ENCODE peak calls at places on chromosomes 11 and 22, in ten cellular contexts. L is erythroblast; S is M059J; N is neural progenitor cell; J is NCI-H1417; W is HT1080; Q is activated CD8-positive, alpha-beta memory T cell treated with anti-CD3 and anti-CD28 coated beads, Interleukin-2, amount 50 U/mL, for 48 hours; X is endothelial cell; R is uterus; B is NCI-H510A treated with DMSO at 0.1 percent for 48 hours. M is an unnamed sample.
A peak's percentile ranks its signal among the peaks of the same experiment; 100 is the strongest.

GRCh38 chr22:31346255-31346732 is at the start of gene PATZ1:
- DNase-seq in L (peak; percentile 87), S (peak; percentile 76), N (no peak), J (peak; percentile 54), W (peak; percentile 65), Q (no peak), X (peak; percentile 73), R (peak; percentile 85), B (peak; percentile 55), M (peak; percentile 68)

GRCh38 chr11:93221539-93221938 is 23.7 kb upstream of the SLC36A4 start:
- DNase-seq in L (no peak), S (no peak), N (no peak), J (peak; percentile 88), W (no peak), Q (no peak), X (no peak), R (no peak), B (peak; percentile 84), M (no peak)

GRCh38 chr22:47033648-47034000 is 271.2 kb downstream of the TBC1D22A start:
- DNase-seq in L (no peak), S (no peak), N (no peak), J (no peak), W (no peak), Q (no peak), X (no peak), R (no peak), B (no peak), M (no peak)

GRCh38 chr22:32723632-32724031 is 77.9 kb upstream of the TIMP3 start:
- DNase-seq in L (peak; percentile 21), S (peak; percentile 91), N (no peak), J (no peak), W (peak; percentile 94), Q (peak; percentile 67), X (no peak), R (peak; percentile 50), B (no peak), M (peak; percentile 34)

GRCh38 chr11:128848815-128849455 is 18.2 kb downstream of the KCNJ1 start:
- DNase-seq in L (peak; percentile 48), S (peak; percentile 37), N (peak; percentile 88), J (peak; percentile 6), W (peak; percentile 38), Q (peak; percentile 93), X (peak; percentile 89), R (no peak), B (peak; percentile 34), M (peak; percentile 57)

GRCh38 chr11:47047972-47048371 is 111.4 kb downstream of the CSTPP1 start:
- DNase-seq in L (no peak), S (no peak), N (no peak), J (no peak), W (no peak), Q (no peak), X (no peak), R (no peak), B (no peak), M (no peak)

GRCh38 chr22:36160499-36160942 is at the start of gene APOL3:
- DNase-seq in L (peak; percentile 47), S (peak; percentile 40), N (no peak), J (no peak), W (peak; percentile 22), Q (peak; percentile 59), X (no peak), R (peak; percentile 88), B (no peak), M (peak; percentile 74)

GRCh38 chr11:113850188-113850587 is 25.2 kb downstream of the USP28 start:
- DNase-seq in L (no peak), S (no peak), N (no peak), J (no peak), W (no peak), Q (no peak), X (no peak), R (no peak), B (no peak), M (no peak)

GRCh38 chr22:23306438-23306921 is 126.2 kb downstream of the BCR start:
- DNase-seq in L (no peak), S (peak; percentile 13), N (no peak), J (no peak), W (peak; percentile 60), Q (no peak), X (no peak), R (peak; percentile 58), B (no peak), M (no peak)

GRCh38 chr11:45537617-45538016 is 127.8 kb downstream of the CHST1 start:
- DNase-seq in L (no peak), S (no peak), N (no peak), J (no peak), W (no peak), Q (no peak), X (no peak), R (no peak), B (no peak), M (no peak)

GRCh38 chr22:47043835-47044721 is 281.6 kb downstream of the TBC1D22A start:
- DNase-seq in L (no peak), S (peak; percentile 6), N (peak; percentile 42), J (peak; percentile 53), W (peak; percentile 67), Q (no peak), X (no peak), R (no peak), B (peak; percentile 39), M (peak; percentile 63)

GRCh38 chr11:18615628-18616392 is 16.2 kb downstream of the MISFA start:
- DNase-seq in L (no peak), S (no peak), N (no peak), J (no peak), W (peak; percentile 40), Q (no peak), X (no peak), R (no peak), B (no peak), M (no peak)

GRCh38 chr11:69888671-69889076 is 69.5 kb upstream of the FGF3 start:
- DNase-seq in L (peak; percentile 62), S (peak; percentile 60), N (peak; percentile 83), J (peak; percentile 54), W (peak; percentile 45), Q (peak; percentile 90), X (peak; percentile 83), R (peak; percentile 33), B (peak; percentile 9), M (peak; percentile 77)

GRCh38 chr11:73314121-73314948 is 6.3 kb downstream of the ARHGEF17 start:
- DNase-seq in L (no peak), S (peak; percentile 61), N (peak; percentile 47), J (no peak), W (peak; percentile 42), Q (no peak), X (no peak), R (peak; percentile 60), B (peak; percentile 21), M (no peak)

GRCh38 chr11:14149683-14150082 is 187.2 kb downstream of the SPON1 start:
- DNase-seq in L (no peak), S (no peak), N (no peak), J (peak; percentile 77), W (no peak), Q (no peak), X (no peak), R (no peak), B (no peak), M (no peak)

GRCh38 chr11:126991596-126991995 is 9.0 kb downstream of the KIRREL3 start:
- DNase-seq in L (no peak), S (peak; percentile 75), N (no peak), J (no peak), W (peak; percentile 65), Q (no peak), X (no peak), R (no peak), B (no peak), M (no peak)

GRCh38 chr11:108994887-108995286 is 330.0 kb downstream of the DDX10 start:
- DNase-seq in L (no peak), S (no peak), N (no peak), J (no peak), W (no peak), Q (no peak), X (no peak), R (no peak), B (no peak), M (no peak)

GRCh38 chr11:3745161-3745560 is 52.2 kb downstream of the NUP98 start:
- DNase-seq in L (no peak), S (no peak), N (no peak), J (no peak), W (no peak), Q (no peak), X (no peak), R (no peak), B (peak; percentile 77), M (no peak)

GRCh38 chr11:1351278-1351937 is 38.3 kb upstream of the BRSK2 start:
- DNase-seq in L (peak; percentile 14), S (no peak), N (no peak), J (no peak), W (peak; percentile 55), Q (no peak), X (no peak), R (no peak), B (no peak), M (no peak)

GRCh38 chr11:94602430-94603372 is 35.5 kb downstream of the PIWIL4 start:
- DNase-seq in L (peak; percentile 34), S (no peak), N (no peak), J (no peak), W (peak; percentile 61), Q (no peak), X (peak; percentile 73), R (peak; percentile 35), B (no peak), M (peak; percentile 67)

GRCh38 chr22:33678523-33678922 is 241.8 kb downstream of the LARGE1 start:
- DNase-seq in L (no peak), S (no peak), N (no peak), J (no peak), W (no peak), Q (no peak), X (no peak), R (no peak), B (no peak), M (no peak)

GRCh38 chr11:118045191-118045590 is 31.7 kb upstream of the TMPRSS4 start:
- DNase-seq in L (no peak), S (no peak), N (no peak), J (no peak), W (no peak), Q (no peak), X (no peak), R (no peak), B (peak; percentile 61), M (no peak)

GRCh38 chr22:37735054-37735453 is 38.2 kb downstream of the TRIOBP start:
- DNase-seq in L (no peak), S (peak; percentile 53), N (peak; percentile 84), J (no peak), W (no peak), Q (no peak), X (peak; percentile 67), R (no peak), B (no peak), M (peak; percentile 82)

GRCh38 chr11:19642185-19642591 is 70.4 kb upstream of the NAV2 start:
- DNase-seq in L (no peak), S (no peak), N (no peak), J (no peak), W (no peak), Q (no peak), X (no peak), R (no peak), B (no peak), M (no peak)

GRCh38 chr11:74744277-74744676 is 4.4 kb upstream of the RNF169 start:
- DNase-seq in L (no peak), S (peak; percentile 27), N (no peak), J (no peak), W (no peak), Q (no peak), X (no peak), R (no peak), B (no peak), M (no peak)

GRCh38 chr11:125221499-125221898 is 56.9 kb downstream of the PKNOX2 start:
- DNase-seq in L (no peak), S (no peak), N (no peak), J (no peak), W (no peak), Q (no peak), X (no peak), R (no peak), B (no peak), M (no peak)

GRCh38 chr11:126537492-126537891 is 182.0 kb downstream of the ST3GAL4 start:
- DNase-seq in L (no peak), S (no peak), N (no peak), J (no peak), W (no peak), Q (no peak), X (no peak), R (no peak), B (peak; percentile 88), M (no peak)

GRCh38 chr11:33769542-33769941 is 4.8 kb downstream of the FBXO3 start:
- DNase-seq in L (no peak), S (no peak), N (no peak), J (no peak), W (no peak), Q (no peak), X (no peak), R (no peak), B (no peak), M (no peak)

M was measured in stomach.